ENCODE peak calls at places on chromosomes 16 and 17, in eight cellular contexts. S is GM23338, U is fibroblast of lung, I is HCT116, R is A549, W is neural progenitor cell, X is HepG2, F is mammary epithelial cell. Z is an unnamed sample.

GRCh38 chr16:86836503-86837125 is 258.3 kb downstream of the FOXL1 start:
- DNase-seq in U (peak; percentile 92), R (no peak), I (no peak), S (no peak), F (peak; percentile 86), X (no peak), W (no peak), Z (peak; percentile 94)

GRCh38 chr16:87416826-87417471 is 24.8 kb downstream of the MAP1LC3B start:
- DNase-seq in W (peak; percentile 19), R (peak; percentile 54), I (no peak), X (peak; percentile 29), U (peak; percentile 84), S (no peak), F (no peak), Z (peak; percentile 94)

GRCh38 chr16:14110728-14111251 is 39.7 kb downstream of the MRTFB start:
- DNase-seq in F (no peak), U (no peak), X (no peak), S (no peak), W (no peak), R (no peak), I (no peak), Z (peak; percentile 27)

GRCh38 chr16:66337434-66338188 is 28.9 kb upstream of the CDH5 start:
- DNase-seq in F (no peak), X (no peak), U (peak; percentile 71), I (no peak), S (no peak), W (no peak), R (no peak), Z (no peak)

GRCh38 chr17:49861150-49861884 is 13.4 kb upstream of the TAC4 start:
- DNase-seq in S (peak; percentile 68), I (no peak), U (peak; percentile 34), W (peak; percentile 78), X (peak; percentile 64), F (peak; percentile 24), R (peak; percentile 66), Z (peak; percentile 94)

GRCh38 chr16:27109666-27110523 is 43.2 kb downstream of the C16orf82 start:
- DNase-seq in X (peak; percentile 62), F (peak; percentile 53), U (peak; percentile 75), I (no peak), W (peak; percentile 94), R (peak; percentile 55), S (peak; percentile 86), Z (peak; percentile 93)

GRCh38 chr17:45436161-45436560 is 3.5 kb upstream of the ARHGAP27 start:
- DNase-seq in W (no peak), F (no peak), U (no peak), X (no peak), R (no peak), S (no peak), I (no peak), Z (peak; percentile 68)

GRCh38 chr17:43892672-43892975 is 14.7 kb downstream of the MPP2 start:
- DNase-seq in U (no peak), S (no peak), F (no peak), I (no peak), W (no peak), X (no peak), R (no peak), Z (no peak)

GRCh38 chr16:9136596-9136995 is 45.2 kb downstream of the HAPSTR1 start:
- DNase-seq in S (no peak), U (no peak), F (no peak), X (no peak), I (no peak), W (no peak), R (no peak), Z (no peak)

GRCh38 chr16:30808163-30808562 is 21.2 kb upstream of the ZNF629 start:
- DNase-seq in F (no peak), R (no peak), U (no peak), W (no peak), I (no peak), S (no peak), X (no peak), Z (no peak)

GRCh38 chr17:32913593-32913992 is 14.4 kb upstream of the TMEM98 start:
- DNase-seq in X (no peak), W (no peak), R (no peak), F (no peak), U (no peak), I (no peak), S (no peak), Z (no peak)

GRCh38 chr17:77779711-77780539 is 178.6 kb upstream of the TNRC6C start:
- DNase-seq in R (no peak), U (no peak), F (no peak), S (no peak), W (no peak), I (no peak), X (no peak), Z (peak; percentile 89)

GRCh38 chr17:48068491-48068961 is 20.4 kb downstream of the NFE2L1 start:
- DNase-seq in S (peak; percentile 82), R (peak; percentile 65), I (no peak), F (no peak), U (no peak), W (no peak), X (peak; percentile 41), Z (peak; percentile 84)

GRCh38 chr17:58092101-58092796 is 9.0 kb downstream of the DYNLL2 start:
- DNase-seq in R (no peak), F (no peak), X (no peak), S (no peak), W (no peak), I (no peak), U (no peak), Z (no peak)

GRCh38 chr17:49694847-49695697 is 12.7 kb downstream of the SLC35B1 start:
- DNase-seq in I (no peak), U (peak; percentile 29), S (peak; percentile 75), W (peak; percentile 72), R (peak; percentile 33), X (peak; percentile 30), F (no peak), Z (peak; percentile 82)

GRCh38 chr17:82180776-82181528 is 31.7 kb downstream of the CCDC57 start:
- DNase-seq in I (no peak), X (no peak), U (no peak), R (no peak), W (no peak), F (no peak), S (no peak), Z (peak; percentile 62)

GRCh38 chr16:89489040-89489721 is 1.2 kb downstream of the ANKRD11 start:
- DNase-seq in I (peak; percentile 85), R (peak; percentile 92), X (peak; percentile 89), F (peak; percentile 90), W (peak; percentile 86), S (peak; percentile 94), U (peak; percentile 97), Z (peak; percentile 95)
- H3K4me2 ChIP-seq in I (peak overlapping the region; percentile 81), R (peak overlapping the region; percentile 91), X (peak overlapping the region; percentile 75), F (peak overlapping the region; percentile 90), W (peak overlapping the region; percentile 84), S (peak overlapping the region; percentile 97), U (peak overlapping the region; percentile 95), Z (peak overlapping the region; percentile 92)

GRCh38 chr17:3912827-3913226 is 3.4 kb downstream of the P2RX1 start:
- DNase-seq in X (no peak), F (no peak), W (no peak), I (no peak), U (no peak), R (no peak), S (no peak), Z (no peak)

GRCh38 chr17:3909257-3909656 is 7.0 kb downstream of the P2RX1 start:
- DNase-seq in U (no peak), X (no peak), F (no peak), R (no peak), S (no peak), W (no peak), I (no peak), Z (no peak)

GRCh38 chr17:3911271-3912053 is 4.8 kb downstream of the P2RX1 start:
- DNase-seq in W (no peak), F (no peak), S (peak; percentile 55), U (no peak), I (no peak), X (no peak), R (no peak), Z (no peak)

GRCh38 chr17:3907483-3908216 is 8.6 kb downstream of the P2RX1 start:
- DNase-seq in W (peak; percentile 67), F (no peak), X (peak; percentile 36), I (no peak), S (no peak), R (peak; percentile 40), U (no peak), Z (no peak)

GRCh38 chr17:3910420-3911270 is 5.6 kb downstream of the P2RX1 start:
- DNase-seq in X (no peak), R (no peak), S (no peak), U (no peak), I (no peak), W (no peak), F (no peak), Z (no peak)
- H3K4me3 ChIP-seq in X (no peak overlapping the region), R (no peak overlapping the region), S (no peak overlapping the region), U (no peak overlapping the region), I (no peak overlapping the region), W (no peak overlapping the region), F (no peak overlapping the region), Z (no peak overlapping the region)

DNA sequence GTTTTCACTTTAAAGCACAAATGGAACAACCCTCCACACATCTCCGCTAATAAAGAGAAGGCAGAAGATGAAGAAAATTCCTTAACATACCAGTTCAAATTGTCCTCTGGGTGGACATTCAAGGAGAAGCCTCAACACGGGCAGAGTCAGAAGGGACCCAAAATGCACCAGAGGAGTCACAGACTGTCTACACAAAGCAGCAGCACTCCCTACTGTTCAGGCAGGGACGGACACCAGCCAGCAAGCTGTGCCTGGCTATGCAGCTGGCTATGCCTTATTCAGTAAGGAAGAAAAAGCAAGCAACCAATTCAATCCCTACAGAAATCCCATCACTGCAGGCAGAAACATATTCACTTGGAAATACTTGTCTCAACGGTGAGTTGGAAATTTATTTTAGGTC is 8.1 kb downstream of the DNAJC7 start:
- DNase-seq in X (peak; percentile 33), U (no peak), F (no peak), I (no peak), W (peak; percentile 28), S (peak; percentile 32), R (peak; percentile 51), Z (no peak)
- TF ChIP-seq CTCF in X (peak; percentile 61), U (peak; percentile 15), F (peak; percentile 20), I (peak; percentile 15), W (peak; percentile 16), S (peak; percentile 38), R (peak; percentile 11), Z (peak; percentile 45)

DNA sequence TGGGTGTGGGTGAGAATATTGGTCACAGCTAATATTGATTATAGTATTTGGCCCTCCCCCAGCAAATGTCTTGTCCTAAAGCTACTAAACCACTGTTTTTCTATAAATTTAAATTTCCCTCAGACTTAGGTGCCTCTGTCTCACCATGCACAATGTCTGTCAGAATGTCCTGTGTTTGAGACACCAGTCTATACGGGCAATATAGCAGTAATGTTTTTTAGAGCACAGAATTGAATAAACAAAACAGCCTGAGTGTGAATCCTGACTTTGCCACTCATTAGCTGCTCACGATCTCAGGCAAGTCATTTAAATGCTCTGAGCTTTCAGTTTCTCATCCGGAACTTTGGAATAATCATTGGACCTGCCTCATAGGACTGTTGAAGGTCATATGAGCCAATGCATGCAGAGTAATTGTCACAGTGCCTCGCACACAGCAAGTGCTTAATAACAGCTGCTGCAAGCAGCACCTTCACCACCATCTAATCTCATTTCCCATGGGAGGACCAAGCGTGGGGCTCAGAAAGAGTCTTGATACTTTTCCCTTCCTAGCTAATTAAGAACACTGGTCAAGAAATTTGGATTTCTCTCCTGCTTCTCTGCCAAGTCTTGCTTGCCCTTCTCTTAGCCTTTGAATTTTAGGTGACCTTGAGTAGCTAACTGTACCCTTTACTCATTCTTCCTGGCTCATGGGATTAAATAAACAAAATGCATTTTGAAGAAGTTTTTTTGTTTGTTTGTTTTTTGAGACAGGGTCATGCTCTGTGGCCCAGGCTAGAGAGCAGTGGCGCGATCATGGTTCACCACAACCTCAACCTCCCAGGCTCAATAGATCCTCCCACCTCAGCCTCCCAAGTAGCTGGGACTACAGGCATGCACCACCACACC is 9.9 kb downstream of the HLF start:
- DNase-seq in R (no peak), U (no peak), W (no peak), F (no peak), X (no peak), S (no peak), I (no peak), Z (no peak)
- H3K4me2 ChIP-seq in R (no peak overlapping the region), U (no peak overlapping the region), W (no peak overlapping the region), F (no peak overlapping the region), X (peak overlapping the region; percentile 93), S (no peak overlapping the region), I (no peak overlapping the region), Z (no peak overlapping the region)

Z was measured in osteoblast.